ENCODE peak calls at places on chromosomes 3 and 15, in seven cellular contexts. I is fibroblast of lung; G is CD8-positive, alpha-beta T cell; H is A549; A is esophagus muscularis mucosa; J is mucosa of descending colon; K is OCI-LY7. N is an unnamed sample. For H3K4me1, the result is how much of the 10 kb centered on the place peaks cover.

GRCh38 chr15:77069521-77070121 is 1.3 kb downstream of the TSPAN3 start:
- DNase-seq in G (no peak), J (peak), I (no peak), K (no peak), A (no peak), H (no peak), N (no peak)

GRCh38 chr15:62647195-62647865 is 395.2 kb upstream of the TPM1 start:
- DNase-seq in I (peak), A (peak), H (peak), K (no peak), G (no peak), J (peak), N (peak)

GRCh38 chr15:70427531-70428120 is 329.9 kb upstream of the TLE3 start:
- DNase-seq in G (no peak), J (no peak), H (no peak), I (peak), A (no peak), K (no peak), N (no peak)

GRCh38 chr3:67015702-67016500 is 17.8 kb downstream of the KBTBD8 start:
- DNase-seq in H (no peak), A (no peak), J (no peak), I (no peak), G (no peak), K (no peak), N (no peak)

GRCh38 chr3:114089675-114090074 is 33.1 kb downstream of the QTRT2 start:
- DNase-seq in J (no peak), H (no peak), I (no peak), G (no peak), A (no peak), K (no peak), N (no peak)

GRCh38 chr15:90481023-90481422 is 48.7 kb upstream of the CRTC3 start:
- DNase-seq in A (no peak), J (no peak), K (peak), I (peak), G (peak), H (no peak), N (no peak)

GRCh38 chr15:60137711-60138396 is 133.7 kb downstream of the FOXB1 start:
- DNase-seq in A (peak), G (no peak), I (peak), H (no peak), K (no peak), J (no peak), N (no peak)

GRCh38 chr3:70882104-70882503 is 569.7 kb upstream of the MDFIC2 start:
- DNase-seq in H (peak), A (no peak), G (no peak), K (no peak), I (peak), J (no peak), N (no peak)

GRCh38 chr3:129289201-129289921 is 10.7 kb downstream of the HMCES start:
- DNase-seq in G (no peak), A (no peak), J (no peak), I (peak), H (no peak), K (no peak), N (no peak)

GRCh38 chr3:61662861-61663260 is 101.5 kb downstream of the PTPRG start:
- DNase-seq in A (no peak), G (no peak), J (no peak), K (no peak), H (no peak), I (no peak), N (no peak)

GRCh38 chr3:32813180-32813579 is 4.6 kb upstream of the TRIM71 start:
- DNase-seq in H (no peak), J (no peak), I (no peak), G (no peak), K (no peak), A (no peak), N (no peak)

GRCh38 chr15:99566157-99566900 is 545 bp downstream of the MEF2A start:
- DNase-seq in A (no peak), H (no peak), K (peak), I (peak), G (peak), J (no peak), N (peak)

GRCh38 chr3:25455316-25456232 is 27.5 kb downstream of the RARB start:
- DNase-seq in J (no peak), I (peak), K (no peak), H (no peak), G (no peak), A (no peak), N (no peak)

GRCh38 chr3:182837855-182838454 is 44.7 kb downstream of the ATP11B start:
- DNase-seq in G (no peak), H (no peak), K (peak), I (peak), A (no peak), J (no peak), N (no peak)

GRCh38 chr15:70362911-70363310 is 265.2 kb upstream of the TLE3 start:
- DNase-seq in J (peak), I (peak), H (no peak), A (no peak), G (peak), K (peak), N (no peak)

GRCh38 chr3:40546811-40547210 is 22.1 kb downstream of the ZNF621 start:
- DNase-seq in A (no peak), H (no peak), I (peak), G (no peak), K (no peak), J (no peak), N (no peak)

GRCh38 chr3:107220538-107220937 is 156.7 kb upstream of the CCDC54 start:
- DNase-seq in H (no peak), K (no peak), A (no peak), J (no peak), I (no peak), G (no peak), N (no peak)

GRCh38 chr3:146129750-146130149 is 31.2 kb downstream of the PLOD2 start:
- DNase-seq in G (no peak), I (no peak), H (no peak), J (no peak), K (no peak), A (no peak), N (no peak)
- H3K4me1 ChIP-seq in G (under half), I (under half), H (half or more), J (under half), K (under half), A (half or more), N (under half)

GRCh38 chr15:40953713-40954074 is 423 bp downstream of the CHAC1 start:
- DNase-seq in A (no peak), G (no peak), K (no peak), J (no peak), H (no peak), I (peak), N (no peak)
- H3K4me3 ChIP-seq in A (peak), G (peak), K (peak), J (peak), H (peak), I (peak), N (peak)

DNA sequence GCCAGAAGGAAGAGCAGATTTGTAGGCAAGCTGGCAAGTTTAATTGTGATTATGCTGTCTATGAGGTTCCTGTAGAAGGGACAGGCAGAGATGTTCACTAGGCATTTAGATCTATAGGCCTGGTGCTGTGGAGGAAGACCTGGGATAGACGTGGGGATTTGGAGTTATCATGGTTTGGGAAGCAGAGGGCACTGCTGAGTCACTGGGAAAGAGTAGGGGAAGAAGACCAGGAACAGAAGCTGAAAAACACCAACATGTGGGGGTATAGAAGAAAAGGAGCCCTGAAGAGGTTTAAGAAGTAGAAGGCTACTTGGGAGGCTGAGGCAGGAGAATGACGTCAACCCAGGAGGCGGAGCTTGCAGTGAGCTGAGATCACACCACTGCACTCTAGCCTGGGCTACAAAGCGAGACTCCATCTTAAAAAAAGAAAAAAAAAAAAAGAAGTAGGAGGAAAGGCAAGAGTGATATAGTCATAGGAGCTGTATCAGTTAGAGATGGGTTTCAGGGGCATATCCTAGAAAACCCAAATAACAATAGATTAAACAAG is 19.3 kb downstream of the GRK7 start:
- DNase-seq in I (no peak), J (no peak), H (no peak), K (no peak), A (no peak), G (no peak), N (no peak)
- TF ChIP-seq CTCF in I (peak), J (no peak), H (no peak), K (no peak), A (no peak), G (no peak), N (no peak)

GRCh38 chr15:65333863-65334262 is 29.4 kb downstream of the RNU5B-1 start:
- DNase-seq in K (no peak), J (no peak), I (no peak), H (no peak), G (no peak), A (no peak), N (no peak)
- H3K4me1 ChIP-seq in K (under half), J (under half), I (under half), H (under half), G (under half), A (under half), N (under half)

GRCh38 chr3:152382312-152383135 is 113.8 kb downstream of the MBNL1 start:
- DNase-seq in K (no peak), H (no peak), A (no peak), I (no peak), J (no peak), G (no peak), N (no peak)
- H3K4me3 ChIP-seq in K (no peak), H (peak), A (peak), I (peak), J (no peak), G (no peak), N (peak)

GRCh38 chr3:39445927-39446326 is 21.6 kb upstream of the MOBP start:
- DNase-seq in J (no peak), G (no peak), K (no peak), A (no peak), I (no peak), H (no peak), N (no peak)

GRCh38 chr3:39440316-39440715 is 27.2 kb upstream of the MOBP start:
- DNase-seq in H (no peak), A (no peak), G (no peak), I (no peak), K (no peak), J (no peak), N (no peak)

GRCh38 chr3:39447637-39448483 is 19.6 kb upstream of the MOBP start:
- DNase-seq in K (peak), H (peak), G (peak), J (peak), A (no peak), I (peak), N (peak)

GRCh38 chr3:39446444-39446843 is 21.0 kb upstream of the MOBP start:
- DNase-seq in J (no peak), K (no peak), H (no peak), I (no peak), G (no peak), A (no peak), N (no peak)

DNA sequence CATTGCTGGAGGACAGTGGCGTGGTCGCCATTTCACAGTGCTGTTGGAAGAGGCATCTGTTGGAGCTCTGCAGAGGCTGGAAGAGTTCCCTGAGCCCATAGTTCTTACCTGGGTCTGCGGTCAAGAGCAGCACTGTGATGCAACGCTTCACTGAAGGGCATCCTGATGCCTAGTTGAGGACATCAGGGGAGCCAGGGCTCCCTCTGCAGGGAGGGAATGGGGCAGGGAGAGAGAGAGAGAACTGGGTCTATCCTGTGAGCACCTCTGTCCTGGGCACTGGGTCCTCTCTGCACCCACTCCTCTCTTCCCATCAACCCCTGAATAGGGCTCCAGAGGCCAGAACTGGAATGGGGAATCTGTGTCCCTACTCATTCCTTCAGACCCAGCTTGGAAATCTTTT is 23.9 kb upstream of the MOBP start:
- DNase-seq in I (no peak), G (no peak), A (no peak), H (no peak), K (no peak), J (no peak), N (no peak)
- TF ChIP-seq CTCF in I (no peak), G (no peak), A (no peak), H (no peak), K (no peak), J (no peak), N (no peak)

GRCh38 chr15:74411686-74412085 is 22.1 kb downstream of the SEMA7A start:
- DNase-seq in G (no peak), J (no peak), A (no peak), K (no peak), I (no peak), H (no peak), N (no peak)
- H3K4me1 ChIP-seq in G (under half), J (under half), A (under half), K (under half), I (under half), H (under half), N (under half)

GRCh38 chr3:122021037-122021436 is 1.0 kb downstream of the ILDR1 start:
- DNase-seq in H (no peak), G (no peak), J (no peak), I (no peak), K (no peak), A (peak), N (no peak)

GRCh38 chr3:122024800-122025199 is 2.8 kb upstream of the ILDR1 start:
- DNase-seq in I (no peak), J (no peak), A (no peak), H (no peak), G (no peak), K (no peak), N (no peak)

GRCh38 chr3:122023335-122023734 is 1.3 kb upstream of the ILDR1 start:
- DNase-seq in G (no peak), K (peak), H (no peak), A (peak), J (no peak), I (no peak), N (no peak)

GRCh38 chr3:122019493-122019892 is 2.6 kb downstream of the ILDR1 start:
- DNase-seq in K (no peak), A (peak), G (no peak), J (no peak), H (no peak), I (no peak), N (no peak)

GRCh38 chr3:122021811-122022401 is at the start of gene ILDR1:
- DNase-seq in J (peak), K (peak), A (peak), G (no peak), H (peak), I (no peak), N (no peak)
- H3K4me3 ChIP-seq in J (peak), K (peak), A (peak), G (no peak), H (peak), I (no peak), N (no peak)

N was measured in heart right ventricle.